ENCODE peak calls at places on chromosomes 5 and 9, in five cellular contexts. F is HepG2, O is H1, K is K562, N is SK-N-SH. V is an unnamed sample.
A peak's percentile ranks its signal among the peaks of the same experiment; 100 is the strongest.

GRCh38 chr5:146068136-146068717 is 37.1 kb downstream of the PLAC8L1 start:
- DNase-seq in F (no peak), N (no peak), O (no peak), K (no peak), V (no peak)

GRCh38 chr5:147467973-147468508 is 41.8 kb downstream of the DPYSL3 start:
- DNase-seq in K (no peak), O (no peak), N (no peak), F (no peak), V (no peak)

GRCh38 chr5:142363619-142363963 is 38.8 kb upstream of the SPRY4 start:
- DNase-seq in O (no peak), K (no peak), N (no peak), F (no peak), V (no peak)

GRCh38 chr5:16773990-16774389 is 157.2 kb upstream of the RETREG1 start:
- DNase-seq in O (no peak), N (no peak), K (no peak), F (no peak), V (no peak)

GRCh38 chr9:33014665-33015014 is 10.4 kb upstream of the DNAJA1 start:
- DNase-seq in K (no peak), F (peak; percentile 58), O (no peak), N (no peak), V (no peak)

GRCh38 chr9:79577969-79578723 is 6.4 kb downstream of the TLE4 start:
- DNase-seq in O (no peak), K (no peak), N (peak; percentile 60), F (no peak), V (peak; percentile 20)

GRCh38 chr5:114473541-114473940 is 111.7 kb downstream of the KCNN2 start:
- DNase-seq in N (no peak), K (no peak), F (no peak), O (no peak), V (no peak)

GRCh38 chr9:134061688-134062371 is 6.0 kb downstream of the BRD3 start:
- DNase-seq in K (no peak), N (peak; percentile 31), O (peak; percentile 43), F (no peak), V (no peak)

GRCh38 chr5:143106175-143106574 is 297.3 kb downstream of the NR3C1 start:
- DNase-seq in N (peak; percentile 45), F (peak; percentile 80), K (no peak), O (no peak), V (peak; percentile 17)

GRCh38 chr9:126301985-126302603 is 24.5 kb upstream of the MVB12B start:
- DNase-seq in O (peak; percentile 57), N (peak; percentile 77), F (peak; percentile 69), K (peak; percentile 44), V (peak; percentile 69)

GRCh38 chr5:21806943-21807342 is 1046.2 kb downstream of the CDH12 start:
- DNase-seq in O (no peak), K (no peak), F (no peak), N (no peak), V (no peak)

GRCh38 chr5:179198865-179199645 is 138.9 kb downstream of the ZNF354C start:
- DNase-seq in F (no peak), O (no peak), N (no peak), K (no peak), V (no peak)

GRCh38 chr9:69619233-69619632 is 52.9 kb downstream of the APBA1 start:
- DNase-seq in O (no peak), K (no peak), F (no peak), N (no peak), V (no peak)

GRCh38 chr9:91814681-91815212 is 135.3 kb downstream of the ROR2 start:
- DNase-seq in K (no peak), O (no peak), F (no peak), N (no peak), V (no peak)

GRCh38 chr9:131095666-131096489 is 453 bp upstream of the AIF1L start:
- DNase-seq in F (peak; percentile 56), N (peak; percentile 93), K (peak; percentile 100), O (peak; percentile 88), V (peak; percentile 10)

GRCh38 chr9:5352637-5353248 is 13.1 kb upstream of the RLN1 start:
- DNase-seq in F (no peak), N (no peak), O (no peak), K (no peak), V (no peak)

GRCh38 chr9:116860509-116861120 is 173.5 kb downstream of the TRIM32 start:
- DNase-seq in N (peak; percentile 64), O (peak; percentile 88), K (peak; percentile 64), F (peak; percentile 49), V (peak; percentile 18)

GRCh38 chr5:124341066-124341943 is 405.1 kb downstream of the ZNF608 start:
- DNase-seq in O (no peak), K (no peak), F (no peak), N (no peak), V (no peak)

GRCh38 chr5:35198681-35199080 is 31.6 kb downstream of the PRLR start:
- DNase-seq in O (no peak), F (no peak), K (no peak), N (no peak), V (no peak)

GRCh38 chr9:13493697-13494096 is 214.2 kb upstream of the MPDZ start:
- DNase-seq in O (no peak), K (no peak), F (no peak), N (no peak), V (no peak)

GRCh38 chr9:126440938-126441337 is 114.3 kb downstream of the MVB12B start:
- DNase-seq in K (no peak), F (no peak), O (no peak), N (no peak), V (no peak)

DNA sequence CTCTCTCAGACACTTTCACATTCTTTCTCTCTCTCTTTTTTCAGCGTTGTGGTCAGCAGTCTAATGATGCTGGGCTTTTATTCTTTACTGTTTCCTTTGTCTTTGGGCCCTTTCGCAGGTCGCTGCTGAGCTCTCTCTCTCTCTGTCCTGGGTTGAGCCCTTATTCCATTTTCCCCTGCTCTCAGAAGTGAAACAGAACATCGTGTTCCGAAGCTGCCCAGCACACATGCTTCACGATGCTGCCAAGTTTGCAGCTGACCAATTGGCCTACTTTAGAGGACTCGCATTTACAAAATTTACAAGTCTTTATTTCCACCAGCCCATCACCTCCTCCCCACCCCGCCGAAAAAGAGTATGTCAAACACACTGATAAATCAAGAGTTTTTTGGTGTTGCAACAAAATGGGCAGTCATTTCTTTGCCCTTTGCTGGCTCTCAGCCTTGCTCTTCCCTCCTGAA is 44.4 kb upstream of the PIK3R1 start:
- DNase-seq in N (no peak), K (no peak), O (no peak), F (no peak), V (no peak)
- TF ChIP-seq GABPA in N (no peak), K (no peak), O (no peak), F (no peak), V (no peak)

GRCh38 chr9:94002316-94003140 is 47.4 kb upstream of the BARX1 start:
- DNase-seq in O (peak; percentile 75), K (peak; percentile 67), F (peak; percentile 61), N (peak; percentile 46), V (peak; percentile 45)
- TF ChIP-seq GABPA in O (no peak), K (no peak), F (no peak), N (no peak), V (no peak)

GRCh38 chr5:2134543-2135299 is 252.0 kb upstream of the IRX4 start:
- DNase-seq in N (no peak), F (peak; percentile 42), K (no peak), O (no peak), V (no peak)
- TF ChIP-seq GABPA in N (no peak), F (no peak), K (no peak), O (no peak), V (no peak)

DNA sequence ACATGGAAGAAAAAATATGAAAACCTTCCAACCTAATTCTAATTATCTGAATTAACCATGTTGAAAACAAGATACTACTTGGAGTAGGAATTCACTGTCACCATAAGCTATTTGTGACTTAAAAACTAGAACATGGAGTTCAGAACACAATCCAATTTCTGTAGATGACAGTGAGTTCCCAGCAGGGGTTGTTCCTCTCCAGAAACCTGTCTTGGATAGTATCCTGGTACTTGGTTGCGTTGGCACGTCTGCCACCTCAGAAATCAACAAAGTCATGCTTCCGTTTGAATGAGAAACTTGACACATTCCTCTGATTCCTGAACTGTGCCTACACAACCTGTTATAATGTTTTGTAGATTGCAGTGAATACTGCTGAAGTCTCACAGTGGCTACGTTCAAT is 789.9 kb upstream of the DMAC1 start:
- DNase-seq in F (no peak), N (no peak), O (no peak), K (no peak), V (no peak)
- TF ChIP-seq GABPA in F (no peak), N (no peak), O (no peak), K (no peak), V (no peak)

GRCh38 chr9:135792268-135793128 is 90.5 kb downstream of the KCNT1 start:
- DNase-seq in O (no peak), N (no peak), F (peak; percentile 10), K (peak; percentile 68), V (no peak)
- TF ChIP-seq GABPA in O (no peak), N (no peak), F (no peak), K (no peak), V (no peak)

DNA sequence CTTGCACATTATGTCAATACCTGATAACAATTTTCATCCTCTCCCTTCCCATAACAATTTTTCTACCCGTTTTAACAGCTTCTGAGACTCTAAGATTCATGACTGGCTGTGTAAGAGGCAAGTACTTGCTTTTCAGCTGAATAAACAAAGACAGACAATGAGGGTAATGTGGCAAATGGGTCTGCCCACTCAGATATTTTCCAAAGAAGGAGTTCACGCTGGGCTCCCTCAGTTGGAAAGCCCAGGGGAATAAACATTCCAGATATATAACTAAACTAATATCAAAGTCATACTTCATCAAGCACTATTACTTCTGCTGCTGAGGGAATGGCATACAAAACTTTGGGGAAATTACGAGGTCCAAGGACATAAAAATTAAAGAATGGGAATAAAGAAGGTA is 24.4 kb downstream of the MEGF9 start:
- DNase-seq in F (no peak), K (no peak), O (no peak), N (no peak), V (no peak)
- TF ChIP-seq GABPA in F (no peak), K (no peak), O (no peak), N (no peak), V (no peak)

GRCh38 chr5:64958757-64959391 is 190.1 kb downstream of the CWC27 start:
- DNase-seq in O (no peak), F (peak; percentile 11), K (peak; percentile 5), N (peak; percentile 11), V (no peak)
- TF ChIP-seq GABPA in O (no peak), F (no peak), K (no peak), N (no peak), V (no peak)

DNA sequence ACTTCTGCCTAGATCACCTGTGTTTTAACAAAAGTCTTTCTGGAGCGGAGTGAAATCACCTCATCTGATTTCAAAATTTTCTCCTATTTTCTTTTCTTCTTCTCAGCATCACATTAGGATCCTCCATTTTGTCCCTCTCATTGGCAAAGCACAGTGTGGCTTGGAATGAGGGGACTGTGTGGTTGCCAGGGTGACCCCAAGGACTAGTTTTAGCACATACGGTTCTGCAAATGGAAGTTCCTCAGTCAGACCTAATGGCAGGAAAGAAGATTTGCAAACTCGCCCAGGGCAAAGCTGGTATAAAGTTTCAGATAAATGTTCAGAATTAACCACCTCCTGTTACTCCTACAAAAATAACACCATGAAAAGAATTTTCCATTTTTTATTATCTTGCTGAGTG is 258.0 kb downstream of the NR2F1-AS1 start:
- DNase-seq in O (no peak), N (no peak), F (no peak), K (no peak), V (no peak)
- TF ChIP-seq GABPA in O (no peak), N (no peak), F (no peak), K (no peak), V (no peak)